ENCODE peak calls at places on chromosomes 5 and 9, in six cellular contexts. Z is H1, S is neural progenitor cell, Y is heart left ventricle, X is AG04450, J is lung. R is an unnamed sample. For H3K27me3, the result is how much of the 10 kb centered on the place peaks cover.

GRCh38 chr5:59789197-59789596 is 104.3 kb downstream of the PDE4D start:
- DNase-seq in Z (no peak), S (no peak), Y (no peak), X (no peak), J (no peak), R (no peak)

GRCh38 chr9:71620806-71621205 is 147.5 kb downstream of the CEMIP2 start:
- DNase-seq in Z (no peak), S (no peak), Y (no peak), X (no peak), J (no peak), R (no peak)

GRCh38 chr9:136775191-136775590 is 10.9 kb upstream of the LCN15 start:
- DNase-seq in Z (no peak), S (no peak), Y (no peak), X (no peak), J (no peak), R (no peak)

GRCh38 chr5:9947944-9948343 is 301.7 kb downstream of the ATPSCKMT start:
- DNase-seq in Z (no peak), S (no peak), Y (no peak), X (no peak), J (no peak), R (no peak)

GRCh38 chr5:113495402-113495801 is 7.1 kb upstream of the MCC start:
- DNase-seq in Z (no peak), S (no peak), Y (no peak), X (no peak), J (no peak), R (no peak)

GRCh38 chr9:94720846-94721549 is 5.5 kb upstream of the AOPEP start:
- DNase-seq in Z (no peak), S (no peak), Y (no peak), X (no peak), J (no peak), R (no peak)

GRCh38 chr9:93301911-93302525 is 118.1 kb downstream of the WNK2 start:
- DNase-seq in Z (peak), S (no peak), Y (peak), X (no peak), J (no peak), R (no peak)

GRCh38 chr5:171367424-171368370 is 20.0 kb upstream of the NPM1 start:
- DNase-seq in Z (no peak), S (no peak), Y (no peak), X (no peak), J (no peak), R (no peak)

GRCh38 chr9:23638837-23639426 is 187.1 kb downstream of the ELAVL2 start:
- DNase-seq in Z (no peak), S (no peak), Y (no peak), X (no peak), J (no peak), R (no peak)

GRCh38 chr5:55855509-55855908 is 4.4 kb downstream of the IL31RA start:
- DNase-seq in Z (no peak), S (no peak), Y (no peak), X (no peak), J (no peak), R (no peak)

DNA sequence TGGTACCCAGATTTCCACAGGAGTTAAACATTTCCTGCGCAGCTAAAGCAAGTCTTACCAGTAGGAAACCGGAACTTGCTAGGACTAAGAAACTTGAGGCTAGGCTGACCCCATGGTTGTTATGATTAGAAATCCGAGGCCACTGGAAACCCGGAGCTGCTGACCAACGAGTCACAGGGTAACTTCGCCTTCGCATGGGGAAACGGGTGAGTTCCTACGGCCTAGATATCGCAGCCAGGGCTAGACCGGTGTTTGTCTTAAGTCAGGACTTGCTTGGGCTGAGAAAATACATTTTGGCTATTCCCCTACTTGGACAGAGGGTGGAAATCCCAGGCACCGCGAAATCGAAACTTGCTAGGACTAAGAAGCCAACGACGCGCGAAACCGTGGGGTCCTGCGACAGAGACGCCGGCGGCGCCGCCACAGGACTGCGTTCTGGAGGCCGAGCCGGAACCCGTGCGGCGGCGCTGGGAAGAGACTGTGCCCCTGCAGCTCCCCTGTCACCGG is 1.6 kb upstream of the ANXA2R start:
- DNase-seq in Z (peak), S (no peak), Y (no peak), X (peak), J (peak), R (no peak)
- TF ChIP-seq CTCF in Z (no peak), S (no peak), Y (no peak), X (no peak), J (no peak), R (no peak)

GRCh38 chr9:106862115-106862945 is 636 bp upstream of the ZNF462 start:
- DNase-seq in Z (peak), S (peak), Y (peak), X (no peak), J (peak), R (no peak)
- H3K27me3 ChIP-seq in Z (under half), S (under half), Y (under half), X (under half), J (under half), R (under half)

DNA sequence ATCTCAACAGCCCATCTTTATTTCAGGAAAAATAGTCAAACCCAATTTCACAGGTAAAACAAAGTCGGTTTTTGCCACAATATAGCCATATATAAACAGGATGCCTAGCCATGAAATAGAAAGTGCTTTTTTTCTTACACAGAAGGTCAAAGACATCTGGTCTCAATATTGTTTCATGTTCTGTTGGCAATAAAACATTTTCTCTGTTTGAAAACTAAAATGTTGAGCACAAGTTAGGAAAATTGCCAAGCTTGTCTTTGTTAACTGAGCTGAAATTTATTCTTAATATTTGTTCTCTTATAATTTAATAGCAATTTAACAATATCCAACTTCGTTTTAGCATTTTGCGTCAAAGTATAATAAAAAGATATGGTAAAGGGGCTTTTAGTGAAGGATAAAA is 673.4 kb downstream of the DTWD2 start:
- DNase-seq in Z (no peak), S (no peak), Y (no peak), X (no peak), J (no peak), R (no peak)
- H3K4me3 ChIP-seq in Z (no peak), S (no peak), Y (no peak), X (no peak), J (no peak), R (no peak)

GRCh38 chr9:13213998-13214397 is 65.5 kb downstream of the MPDZ start:
- DNase-seq in Z (no peak), S (no peak), Y (no peak), X (no peak), J (no peak), R (no peak)

GRCh38 chr9:13215791-13216554 is 63.5 kb downstream of the MPDZ start:
- DNase-seq in Z (no peak), S (no peak), Y (no peak), X (no peak), J (no peak), R (no peak)

GRCh38 chr9:13209498-13209897 is 70.0 kb downstream of the MPDZ start:
- DNase-seq in Z (no peak), S (no peak), Y (no peak), X (no peak), J (no peak), R (no peak)

DNA sequence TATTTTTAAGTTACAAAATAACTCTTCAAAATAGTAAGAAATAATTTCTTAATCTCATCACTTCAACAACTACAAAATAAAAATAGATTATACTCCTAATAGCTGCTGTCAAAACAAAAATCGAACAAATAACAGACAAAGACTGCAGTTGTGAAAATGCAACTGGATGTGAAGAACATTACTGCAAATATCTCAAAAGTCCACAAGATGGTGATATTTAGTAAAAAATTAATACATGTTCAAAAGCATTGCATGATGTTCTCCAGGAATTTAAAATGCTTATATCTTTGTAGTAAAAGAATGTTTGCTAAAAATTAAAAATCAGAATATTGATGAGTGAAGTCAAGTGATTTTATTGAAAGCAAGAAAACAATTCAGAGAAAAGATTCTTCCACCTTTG is 66.2 kb downstream of the MPDZ start:
- DNase-seq in Z (no peak), S (no peak), Y (no peak), X (no peak), J (no peak), R (no peak)
- TF ChIP-seq CTCF in Z (no peak), S (peak), Y (peak), X (peak), J (no peak), R (no peak)